ENCODE peak calls at places on chromosomes 5 and 9, in nine cellular contexts. Z, S, O, K, P, J, E, H and R are unnamed samples.

GRCh38 chr5:33148076-33148501 is 292.7 kb upstream of the TARS1 start:
- DNase-seq in Z (no peak), S (no peak), O (peak), K (no peak), P (peak), J (peak), E (peak), H (no peak), R (no peak)

GRCh38 chr5:9930156-9930555 is 300.0 kb upstream of the TAS2R1 start:
- DNase-seq in Z (no peak), S (no peak), O (peak), K (no peak), P (no peak), J (no peak), E (no peak), H (no peak), R (no peak)

GRCh38 chr5:20575515-20575914 is 587.5 kb upstream of the CDH18 start:
- DNase-seq in Z (no peak), S (peak), O (no peak), K (no peak), P (no peak), J (no peak), E (no peak), H (no peak), R (peak)

GRCh38 chr5:10528056-10528816 is 35.6 kb upstream of the ANKRD33B start:
- DNase-seq in Z (no peak), S (no peak), O (peak), K (no peak), P (no peak), J (no peak), E (no peak), H (no peak), R (no peak)

GRCh38 chr5:150703767-150704166 is 2.9 kb upstream of the RBM22 start:
- DNase-seq in Z (no peak), S (no peak), O (peak), K (no peak), P (no peak), J (no peak), E (no peak), H (no peak), R (no peak)

GRCh38 chr5:151480384-151480783 is 33.0 kb downstream of the SLC36A1 start:
- DNase-seq in Z (no peak), S (no peak), O (peak), K (no peak), P (no peak), J (no peak), E (peak), H (no peak), R (peak)

GRCh38 chr5:174571662-174572397 is 152.6 kb upstream of the MSX2 start:
- DNase-seq in Z (no peak), S (peak), O (peak), K (peak), P (peak), J (peak), E (peak), H (no peak), R (peak)

GRCh38 chr5:56211298-56211865 is 21.7 kb downstream of the ANKRD55 start:
- DNase-seq in Z (no peak), S (no peak), O (peak), K (no peak), P (no peak), J (peak), E (peak), H (no peak), R (peak)

GRCh38 chr5:16483361-16483760 is 17.8 kb upstream of the ZNF622 start:
- DNase-seq in Z (no peak), S (no peak), O (no peak), K (no peak), P (no peak), J (no peak), E (no peak), H (no peak), R (no peak)

GRCh38 chr9:18472915-18473314 is 1.0 kb upstream of the ADAMTSL1 start:
- DNase-seq in Z (no peak), S (no peak), O (no peak), K (no peak), P (no peak), J (no peak), E (no peak), H (peak), R (peak)
- H3K4me3 ChIP-seq in Z (no peak), S (peak), O (no peak), K (no peak), P (no peak), J (peak), E (peak), H (no peak), R (peak)

GRCh38 chr5:61623401-61624069 is 291.5 kb downstream of the ZSWIM6 start:
- DNase-seq in Z (no peak), S (peak), O (no peak), K (no peak), P (no peak), J (no peak), E (peak), H (no peak), R (no peak)
- TF ChIP-seq CTCF in Z (no peak), S (peak), O (peak), K (no peak), P (no peak), J (peak), E (peak), H (no peak), R (peak)

GRCh38 chr5:1885476-1885755 is 2.7 kb upstream of the IRX4 start:
- DNase-seq in Z (no peak), S (peak), O (no peak), K (no peak), P (no peak), J (no peak), E (no peak), H (no peak), R (no peak)

GRCh38 chr5:1885777-1886633 is 3.3 kb upstream of the IRX4 start:
- DNase-seq in Z (no peak), S (peak), O (no peak), K (no peak), P (no peak), J (no peak), E (no peak), H (no peak), R (no peak)

GRCh38 chr5:1883120-1883924 is 597 bp upstream of the IRX4 start:
- DNase-seq in Z (no peak), S (peak), O (no peak), K (no peak), P (no peak), J (no peak), E (no peak), H (no peak), R (peak)

GRCh38 chr5:1883925-1884637 is 1.4 kb upstream of the IRX4 start:
- DNase-seq in Z (no peak), S (peak), O (no peak), K (no peak), P (no peak), J (no peak), E (no peak), H (no peak), R (no peak)

DNA sequence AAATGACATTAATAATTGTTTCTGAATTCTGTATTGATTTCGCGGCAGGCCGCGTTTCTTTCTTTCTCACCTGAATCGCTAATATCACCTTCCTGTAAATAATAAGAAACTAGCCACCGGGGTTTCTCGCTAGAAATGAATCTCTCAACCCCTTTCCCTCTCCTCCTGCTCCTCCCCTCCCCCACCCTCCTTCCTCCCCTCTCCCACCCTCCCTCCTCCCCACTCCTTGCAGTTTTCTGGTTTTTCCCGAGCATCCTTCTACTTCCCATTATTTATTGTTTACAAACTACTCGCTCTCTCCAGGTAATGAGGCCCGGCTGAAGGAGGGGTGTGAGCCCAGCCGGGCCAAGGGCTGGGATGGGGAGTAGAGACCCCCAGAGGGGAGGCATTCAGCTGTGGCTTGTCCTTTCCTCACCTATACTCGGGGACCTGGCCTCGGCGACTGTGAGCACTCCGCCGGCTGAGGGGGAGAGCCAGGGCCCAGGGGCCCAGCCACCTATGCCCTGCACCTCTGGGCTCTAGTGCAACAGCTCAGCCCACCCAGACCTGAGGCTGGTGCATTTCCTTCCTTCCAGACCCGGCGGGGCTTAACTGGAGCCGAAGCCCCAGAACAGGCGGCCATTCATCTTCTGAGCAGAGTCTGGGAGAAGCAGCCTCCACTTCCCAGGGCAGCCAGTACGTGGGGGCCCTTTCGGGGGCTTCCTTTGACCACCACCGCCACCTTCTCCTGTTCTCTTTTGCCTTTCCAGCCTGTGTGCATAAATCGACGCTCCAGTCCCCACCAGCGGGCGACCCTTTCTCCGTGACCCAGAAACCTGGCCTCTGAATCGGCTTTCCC is 2.1 kb upstream of the IRX4 start:
- DNase-seq in Z (no peak), S (peak), O (no peak), K (no peak), P (no peak), J (no peak), E (no peak), H (no peak), R (no peak)
- H3K27ac ChIP-seq in Z (no peak), S (no peak), O (no peak), K (no peak), P (no peak), J (no peak), E (no peak), H (no peak), R (peak)

GRCh38 chr9:113964740-113965095 is 88.6 kb downstream of the ZNF618 start:
- DNase-seq in Z (no peak), S (no peak), O (no peak), K (no peak), P (no peak), J (no peak), E (no peak), H (no peak), R (no peak)

GRCh38 chr9:113967380-113967779 is 91.3 kb downstream of the ZNF618 start:
- DNase-seq in Z (no peak), S (no peak), O (no peak), K (no peak), P (no peak), J (no peak), E (no peak), H (no peak), R (no peak)

GRCh38 chr9:113966394-113966793 is 90.3 kb downstream of the ZNF618 start:
- DNase-seq in Z (no peak), S (no peak), O (no peak), K (no peak), P (no peak), J (no peak), E (no peak), H (no peak), R (no peak)

GRCh38 chr9:113973226-113973625 is 97.1 kb downstream of the ZNF618 start:
- DNase-seq in Z (no peak), S (no peak), O (no peak), K (no peak), P (no peak), J (no peak), E (no peak), H (no peak), R (no peak)

GRCh38 chr9:113969343-113969742 is 93.2 kb downstream of the ZNF618 start:
- DNase-seq in Z (no peak), S (no peak), O (no peak), K (no peak), P (no peak), J (no peak), E (no peak), H (no peak), R (no peak)
- H3K4me3 ChIP-seq in Z (no peak), S (no peak), O (no peak), K (no peak), P (no peak), J (no peak), E (no peak), H (no peak), R (no peak)